ENCODE peak calls at places on chromosomes 1 and 21, in seven cellular contexts. One of them, this sample, is unnamed.

GRCh38 chr1:108124622-108125311 is 75.4 kb downstream of the SLC25A24 start:
- DNase-seq in PC-9: no peak
- DNase-seq in pancreas: no peak
- DNase-seq in hippocampal formation: no peak
- DNase-seq in NCI-H2081: no peak
- DNase-seq in HT1080: no peak
- DNase-seq in activated naive CD8-positive, alpha-beta T cell treated with anti-CD3 and anti-CD28 coated beads, Interleukin-2, amount 50 U/mL, for 24 hours: no peak
- DNase-seq in this sample: no peak

GRCh38 chr1:33455537-33456301 is 16.7 kb upstream of the ZSCAN20 start:
- DNase-seq in NCI-H2081: peak; percentile 40
- DNase-seq in HT1080: peak; percentile 96
- DNase-seq in PC-9: peak; percentile 51
- DNase-seq in activated naive CD8-positive, alpha-beta T cell treated with anti-CD3 and anti-CD28 coated beads, Interleukin-2, amount 50 U/mL, for 24 hours: peak; percentile 20
- DNase-seq in pancreas: peak; percentile 21
- DNase-seq in hippocampal formation: peak; percentile 47
- DNase-seq in this sample: peak; percentile 51

GRCh38 chr1:86016076-86016746 is 140.4 kb downstream of the COL24A1 start:
- DNase-seq in HT1080: no peak
- DNase-seq in activated naive CD8-positive, alpha-beta T cell treated with anti-CD3 and anti-CD28 coated beads, Interleukin-2, amount 50 U/mL, for 24 hours: no peak
- DNase-seq in NCI-H2081: no peak
- DNase-seq in PC-9: no peak
- DNase-seq in pancreas: no peak
- DNase-seq in hippocampal formation: no peak
- DNase-seq in this sample: no peak

GRCh38 chr21:46214478-46215340 is 13.9 kb downstream of the LSS start:
- DNase-seq in hippocampal formation: no peak
- DNase-seq in pancreas: no peak
- DNase-seq in NCI-H2081: no peak
- DNase-seq in PC-9: no peak
- DNase-seq in activated naive CD8-positive, alpha-beta T cell treated with anti-CD3 and anti-CD28 coated beads, Interleukin-2, amount 50 U/mL, for 24 hours: no peak
- DNase-seq in HT1080: no peak
- DNase-seq in this sample: no peak

GRCh38 chr1:8844421-8845063 is 27.1 kb upstream of the RERE start:
- DNase-seq in HT1080: no peak
- DNase-seq in NCI-H2081: no peak
- DNase-seq in pancreas: no peak
- DNase-seq in hippocampal formation: no peak
- DNase-seq in activated naive CD8-positive, alpha-beta T cell treated with anti-CD3 and anti-CD28 coated beads, Interleukin-2, amount 50 U/mL, for 24 hours: no peak
- DNase-seq in PC-9: no peak
- DNase-seq in this sample: no peak

GRCh38 chr1:229718177-229718576 is 92.1 kb downstream of the URB2 start:
- DNase-seq in activated naive CD8-positive, alpha-beta T cell treated with anti-CD3 and anti-CD28 coated beads, Interleukin-2, amount 50 U/mL, for 24 hours: no peak
- DNase-seq in NCI-H2081: no peak
- DNase-seq in PC-9: no peak
- DNase-seq in pancreas: no peak
- DNase-seq in hippocampal formation: no peak
- DNase-seq in HT1080: no peak
- DNase-seq in this sample: no peak

GRCh38 chr1:115373305-115373704 is 35.3 kb upstream of the NGF start:
- DNase-seq in NCI-H2081: no peak
- DNase-seq in activated naive CD8-positive, alpha-beta T cell treated with anti-CD3 and anti-CD28 coated beads, Interleukin-2, amount 50 U/mL, for 24 hours: no peak
- DNase-seq in hippocampal formation: no peak
- DNase-seq in HT1080: peak; percentile 89
- DNase-seq in PC-9: peak; percentile 79
- DNase-seq in pancreas: no peak
- DNase-seq in this sample: no peak

GRCh38 chr1:166789286-166789685 is 50.0 kb upstream of the POGK start:
- DNase-seq in NCI-H2081: no peak
- DNase-seq in activated naive CD8-positive, alpha-beta T cell treated with anti-CD3 and anti-CD28 coated beads, Interleukin-2, amount 50 U/mL, for 24 hours: no peak
- DNase-seq in PC-9: no peak
- DNase-seq in hippocampal formation: no peak
- DNase-seq in HT1080: no peak
- DNase-seq in pancreas: no peak
- DNase-seq in this sample: no peak

GRCh38 chr1:208432346-208432745 is 188.2 kb upstream of the PLXNA2 start:
- DNase-seq in hippocampal formation: no peak
- DNase-seq in PC-9: no peak
- DNase-seq in NCI-H2081: no peak
- DNase-seq in pancreas: no peak
- DNase-seq in HT1080: no peak
- DNase-seq in activated naive CD8-positive, alpha-beta T cell treated with anti-CD3 and anti-CD28 coated beads, Interleukin-2, amount 50 U/mL, for 24 hours: no peak
- DNase-seq in this sample: no peak

GRCh38 chr1:222373831-222374603 is 173.9 kb downstream of the HHIPL2 start:
- DNase-seq in hippocampal formation: no peak
- DNase-seq in activated naive CD8-positive, alpha-beta T cell treated with anti-CD3 and anti-CD28 coated beads, Interleukin-2, amount 50 U/mL, for 24 hours: no peak
- DNase-seq in PC-9: no peak
- DNase-seq in NCI-H2081: no peak
- DNase-seq in HT1080: no peak
- DNase-seq in pancreas: no peak
- DNase-seq in this sample: no peak

GRCh38 chr1:53694718-53695091 is 44.3 kb downstream of the GLIS1 start:
- DNase-seq in NCI-H2081: no peak
- DNase-seq in hippocampal formation: no peak
- DNase-seq in activated naive CD8-positive, alpha-beta T cell treated with anti-CD3 and anti-CD28 coated beads, Interleukin-2, amount 50 U/mL, for 24 hours: no peak
- DNase-seq in PC-9: no peak
- DNase-seq in pancreas: no peak
- DNase-seq in HT1080: no peak
- DNase-seq in this sample: no peak

GRCh38 chr1:204271970-204272369 is 58.2 kb upstream of the GOLT1A start:
- DNase-seq in hippocampal formation: no peak
- DNase-seq in HT1080: no peak
- DNase-seq in activated naive CD8-positive, alpha-beta T cell treated with anti-CD3 and anti-CD28 coated beads, Interleukin-2, amount 50 U/mL, for 24 hours: no peak
- DNase-seq in pancreas: no peak
- DNase-seq in NCI-H2081: no peak
- DNase-seq in PC-9: no peak
- DNase-seq in this sample: no peak

GRCh38 chr21:42411197-42411869 is 7.6 kb downstream of the UBASH3A start:
- DNase-seq in activated naive CD8-positive, alpha-beta T cell treated with anti-CD3 and anti-CD28 coated beads, Interleukin-2, amount 50 U/mL, for 24 hours: no peak
- DNase-seq in NCI-H2081: no peak
- DNase-seq in HT1080: no peak
- DNase-seq in hippocampal formation: no peak
- DNase-seq in pancreas: no peak
- DNase-seq in PC-9: no peak
- DNase-seq in this sample: no peak

GRCh38 chr1:216190438-216190837 is 232.8 kb downstream of the USH2A start:
- DNase-seq in HT1080: no peak
- DNase-seq in PC-9: no peak
- DNase-seq in NCI-H2081: no peak
- DNase-seq in pancreas: no peak
- DNase-seq in activated naive CD8-positive, alpha-beta T cell treated with anti-CD3 and anti-CD28 coated beads, Interleukin-2, amount 50 U/mL, for 24 hours: no peak
- DNase-seq in hippocampal formation: no peak
- DNase-seq in this sample: no peak

GRCh38 chr21:25980710-25981109 is 189.9 kb downstream of the APP start:
- DNase-seq in PC-9: no peak
- DNase-seq in pancreas: no peak
- DNase-seq in NCI-H2081: no peak
- DNase-seq in activated naive CD8-positive, alpha-beta T cell treated with anti-CD3 and anti-CD28 coated beads, Interleukin-2, amount 50 U/mL, for 24 hours: no peak
- DNase-seq in HT1080: no peak
- DNase-seq in hippocampal formation: no peak
- DNase-seq in this sample: no peak

GRCh38 chr21:39386194-39386593 is 37.3 kb upstream of the HMGN1 start:
- DNase-seq in NCI-H2081: no peak
- DNase-seq in pancreas: peak; percentile 39
- DNase-seq in activated naive CD8-positive, alpha-beta T cell treated with anti-CD3 and anti-CD28 coated beads, Interleukin-2, amount 50 U/mL, for 24 hours: no peak
- DNase-seq in HT1080: no peak
- DNase-seq in hippocampal formation: no peak
- DNase-seq in PC-9: no peak
- DNase-seq in this sample: no peak

GRCh38 chr1:207223162-207223561 is 98.3 kb upstream of the CD55 start:
- DNase-seq in PC-9: peak; percentile 44
- DNase-seq in NCI-H2081: no peak
- DNase-seq in activated naive CD8-positive, alpha-beta T cell treated with anti-CD3 and anti-CD28 coated beads, Interleukin-2, amount 50 U/mL, for 24 hours: no peak
- DNase-seq in hippocampal formation: no peak
- DNase-seq in pancreas: no peak
- DNase-seq in HT1080: peak; percentile 40
- DNase-seq in this sample: no peak

GRCh38 chr1:223737342-223737741 is 25.0 kb downstream of the CAPN2 start:
- DNase-seq in activated naive CD8-positive, alpha-beta T cell treated with anti-CD3 and anti-CD28 coated beads, Interleukin-2, amount 50 U/mL, for 24 hours: no peak
- DNase-seq in HT1080: no peak
- DNase-seq in NCI-H2081: no peak
- DNase-seq in hippocampal formation: no peak
- DNase-seq in pancreas: no peak
- DNase-seq in PC-9: no peak
- DNase-seq in this sample: no peak

GRCh38 chr1:156680056-156680455 is 2.8 kb upstream of the NES start:
- DNase-seq in NCI-H2081: no peak
- DNase-seq in pancreas: no peak
- DNase-seq in HT1080: no peak
- DNase-seq in activated naive CD8-positive, alpha-beta T cell treated with anti-CD3 and anti-CD28 coated beads, Interleukin-2, amount 50 U/mL, for 24 hours: no peak
- DNase-seq in PC-9: no peak
- DNase-seq in hippocampal formation: no peak
- DNase-seq in this sample: no peak

GRCh38 chr1:25814688-25815087 is 5.1 kb upstream of the MTFR1L start:
- DNase-seq in NCI-H2081: no peak
- DNase-seq in activated naive CD8-positive, alpha-beta T cell treated with anti-CD3 and anti-CD28 coated beads, Interleukin-2, amount 50 U/mL, for 24 hours: no peak
- DNase-seq in PC-9: no peak
- DNase-seq in pancreas: no peak
- DNase-seq in hippocampal formation: no peak
- DNase-seq in HT1080: no peak
- DNase-seq in this sample: no peak

GRCh38 chr1:225767591-225768540 is 9.8 kb upstream of the SRP9 start:
- DNase-seq in HT1080: peak; percentile 32
- DNase-seq in activated naive CD8-positive, alpha-beta T cell treated with anti-CD3 and anti-CD28 coated beads, Interleukin-2, amount 50 U/mL, for 24 hours: no peak
- DNase-seq in pancreas: peak; percentile 80
- DNase-seq in hippocampal formation: no peak
- DNase-seq in NCI-H2081: peak; percentile 58
- DNase-seq in PC-9: peak; percentile 83
- DNase-seq in this sample: peak; percentile 18

GRCh38 chr1:67041836-67042503 is 12.0 kb downstream of the SLC35D1 start:
- DNase-seq in activated naive CD8-positive, alpha-beta T cell treated with anti-CD3 and anti-CD28 coated beads, Interleukin-2, amount 50 U/mL, for 24 hours: no peak
- DNase-seq in hippocampal formation: no peak
- DNase-seq in HT1080: no peak
- DNase-seq in PC-9: no peak
- DNase-seq in NCI-H2081: no peak
- DNase-seq in pancreas: no peak
- DNase-seq in this sample: no peak

GRCh38 chr1:917076-917459 is 6.7 kb upstream of the SAMD11 start:
- DNase-seq in activated naive CD8-positive, alpha-beta T cell treated with anti-CD3 and anti-CD28 coated beads, Interleukin-2, amount 50 U/mL, for 24 hours: no peak
- DNase-seq in hippocampal formation: no peak
- DNase-seq in HT1080: no peak
- DNase-seq in pancreas: no peak
- DNase-seq in NCI-H2081: no peak
- DNase-seq in PC-9: no peak
- DNase-seq in this sample: peak; percentile 33

GRCh38 chr1:145690587-145691558 is 16.3 kb downstream of the PDZK1 start:
- DNase-seq in NCI-H2081: no peak
- DNase-seq in PC-9: peak; percentile 45
- DNase-seq in activated naive CD8-positive, alpha-beta T cell treated with anti-CD3 and anti-CD28 coated beads, Interleukin-2, amount 50 U/mL, for 24 hours: peak; percentile 31
- DNase-seq in pancreas: no peak
- DNase-seq in HT1080: peak; percentile 65
- DNase-seq in hippocampal formation: no peak
- DNase-seq in this sample: no peak

GRCh38 chr21:14119038-14119437 is 91.7 kb downstream of the LIPI start:
- DNase-seq in activated naive CD8-positive, alpha-beta T cell treated with anti-CD3 and anti-CD28 coated beads, Interleukin-2, amount 50 U/mL, for 24 hours: no peak
- DNase-seq in hippocampal formation: no peak
- DNase-seq in HT1080: peak; percentile 14
- DNase-seq in pancreas: no peak
- DNase-seq in PC-9: peak; percentile 37
- DNase-seq in NCI-H2081: no peak
- DNase-seq in this sample: no peak

This sample was measured in nephron progenitor cell.